ENCODE peak calls at places on chromosomes 6 and 20, in seven cellular contexts. One of them, this sample, is unnamed. For H3K27me3, the result is how much of the 10 kb centered on the place peaks cover.

GRCh38 chr6:82251942-82252341 is 4.4 kb upstream of the IBTK start:
- DNase-seq in PC-3: peak
- DNase-seq in SK-N-SH: peak
- DNase-seq in hepatocyte: peak
- DNase-seq in GM12878: no peak
- DNase-seq in neural progenitor cell: peak
- DNase-seq in gastrocnemius medialis: no peak
- DNase-seq in this sample: no peak

GRCh38 chr20:5821627-5822215 is 71.5 kb downstream of the SHLD1 start:
- DNase-seq in PC-3: no peak
- DNase-seq in SK-N-SH: no peak
- DNase-seq in hepatocyte: no peak
- DNase-seq in GM12878: no peak
- DNase-seq in neural progenitor cell: no peak
- DNase-seq in gastrocnemius medialis: no peak
- DNase-seq in this sample: no peak

GRCh38 chr6:151679081-151679480 is 128.4 kb upstream of the ESR1 start:
- DNase-seq in PC-3: peak
- DNase-seq in SK-N-SH: no peak
- DNase-seq in hepatocyte: no peak
- DNase-seq in GM12878: no peak
- DNase-seq in neural progenitor cell: no peak
- DNase-seq in gastrocnemius medialis: peak
- DNase-seq in this sample: no peak

GRCh38 chr20:1317545-1318255 is 11.2 kb downstream of the SDCBP2 start:
- DNase-seq in PC-3: no peak
- DNase-seq in SK-N-SH: no peak
- DNase-seq in hepatocyte: no peak
- DNase-seq in GM12878: no peak
- DNase-seq in neural progenitor cell: no peak
- DNase-seq in gastrocnemius medialis: no peak
- DNase-seq in this sample: no peak

GRCh38 chr6:132818404-132819359 is 4.3 kb downstream of the RPS12 start:
- DNase-seq in PC-3: no peak
- DNase-seq in SK-N-SH: no peak
- DNase-seq in hepatocyte: no peak
- DNase-seq in GM12878: no peak
- DNase-seq in neural progenitor cell: no peak
- DNase-seq in gastrocnemius medialis: peak
- DNase-seq in this sample: no peak

GRCh38 chr6:100472674-100473073 is 8.0 kb upstream of the SIM1 start:
- DNase-seq in PC-3: peak
- DNase-seq in SK-N-SH: no peak
- DNase-seq in hepatocyte: no peak
- DNase-seq in GM12878: peak
- DNase-seq in neural progenitor cell: no peak
- DNase-seq in gastrocnemius medialis: no peak
- DNase-seq in this sample: no peak

GRCh38 chr6:119620846-119621570 is 271.4 kb upstream of the MAN1A1 start:
- DNase-seq in PC-3: peak
- DNase-seq in SK-N-SH: no peak
- DNase-seq in hepatocyte: peak
- DNase-seq in GM12878: no peak
- DNase-seq in neural progenitor cell: no peak
- DNase-seq in gastrocnemius medialis: no peak
- DNase-seq in this sample: no peak

GRCh38 chr6:31896856-31897611 is 464 bp downstream of the EHMT2 start:
- DNase-seq in PC-3: no peak
- DNase-seq in SK-N-SH: peak
- DNase-seq in hepatocyte: peak
- DNase-seq in GM12878: no peak
- DNase-seq in neural progenitor cell: peak
- DNase-seq in gastrocnemius medialis: no peak
- DNase-seq in this sample: no peak

GRCh38 chr20:24785141-24785924 is 163.7 kb upstream of the CST7 start:
- DNase-seq in PC-3: peak
- DNase-seq in SK-N-SH: no peak
- DNase-seq in hepatocyte: no peak
- DNase-seq in GM12878: no peak
- DNase-seq in neural progenitor cell: no peak
- DNase-seq in gastrocnemius medialis: no peak
- DNase-seq in this sample: no peak

GRCh38 chr6:76043690-76044089 is 28.8 kb downstream of the IMPG1 start:
- DNase-seq in PC-3: no peak
- DNase-seq in SK-N-SH: no peak
- DNase-seq in hepatocyte: no peak
- DNase-seq in GM12878: no peak
- DNase-seq in neural progenitor cell: no peak
- DNase-seq in gastrocnemius medialis: no peak
- DNase-seq in this sample: no peak

GRCh38 chr20:51481311-51481997 is 61.1 kb downstream of the NFATC2 start:
- DNase-seq in PC-3: no peak
- DNase-seq in SK-N-SH: no peak
- DNase-seq in hepatocyte: no peak
- DNase-seq in GM12878: no peak
- DNase-seq in neural progenitor cell: no peak
- DNase-seq in gastrocnemius medialis: no peak
- DNase-seq in this sample: peak

GRCh38 chr20:8790442-8791074 is 278.3 kb upstream of the PLCB4 start:
- DNase-seq in PC-3: peak
- DNase-seq in SK-N-SH: peak
- DNase-seq in hepatocyte: peak
- DNase-seq in GM12878: no peak
- DNase-seq in neural progenitor cell: peak
- DNase-seq in gastrocnemius medialis: no peak
- DNase-seq in this sample: no peak

GRCh38 chr6:101544286-101544685 is 150.8 kb downstream of the GRIK2 start:
- DNase-seq in PC-3: peak
- DNase-seq in SK-N-SH: no peak
- DNase-seq in hepatocyte: no peak
- DNase-seq in GM12878: no peak
- DNase-seq in neural progenitor cell: no peak
- DNase-seq in gastrocnemius medialis: no peak
- DNase-seq in this sample: no peak

GRCh38 chr20:52056203-52057062 is 135.1 kb downstream of the ZFP64 start:
- DNase-seq in PC-3: peak
- DNase-seq in SK-N-SH: no peak
- DNase-seq in hepatocyte: no peak
- DNase-seq in GM12878: no peak
- DNase-seq in neural progenitor cell: no peak
- DNase-seq in gastrocnemius medialis: no peak
- DNase-seq in this sample: no peak

GRCh38 chr6:161273356-161273751 is 507 bp downstream of the AGPAT4 start:
- DNase-seq in PC-3: peak
- DNase-seq in SK-N-SH: peak
- DNase-seq in hepatocyte: peak
- DNase-seq in GM12878: no peak
- DNase-seq in neural progenitor cell: no peak
- DNase-seq in gastrocnemius medialis: no peak
- DNase-seq in this sample: peak

GRCh38 chr6:14029605-14030004 is 88.0 kb upstream of the CD83 start:
- DNase-seq in PC-3: no peak
- DNase-seq in SK-N-SH: no peak
- DNase-seq in hepatocyte: no peak
- DNase-seq in GM12878: no peak
- DNase-seq in neural progenitor cell: no peak
- DNase-seq in gastrocnemius medialis: no peak
- DNase-seq in this sample: no peak

GRCh38 chr20:2373098-2373497 is 7.6 kb upstream of the TGM6 start:
- DNase-seq in PC-3: no peak
- DNase-seq in SK-N-SH: no peak
- DNase-seq in hepatocyte: no peak
- DNase-seq in GM12878: no peak
- DNase-seq in neural progenitor cell: no peak
- DNase-seq in gastrocnemius medialis: no peak
- DNase-seq in this sample: no peak

GRCh38 chr20:4947817-4948559 is 53.3 kb downstream of the SLC23A2 start:
- DNase-seq in PC-3: no peak
- DNase-seq in SK-N-SH: no peak
- DNase-seq in hepatocyte: no peak
- DNase-seq in GM12878: no peak
- DNase-seq in neural progenitor cell: no peak
- DNase-seq in gastrocnemius medialis: no peak
- DNase-seq in this sample: no peak

GRCh38 chr6:123715243-123715863 is 78.6 kb upstream of the TRDN start:
- DNase-seq in PC-3: peak
- DNase-seq in SK-N-SH: peak
- DNase-seq in hepatocyte: peak
- DNase-seq in GM12878: no peak
- DNase-seq in neural progenitor cell: peak
- DNase-seq in gastrocnemius medialis: no peak
- DNase-seq in this sample: no peak

GRCh38 chr20:17854307-17854903 is 114.2 kb downstream of the SNX5 start:
- DNase-seq in PC-3: peak
- DNase-seq in SK-N-SH: peak
- DNase-seq in hepatocyte: peak
- DNase-seq in GM12878: no peak
- DNase-seq in neural progenitor cell: peak
- DNase-seq in gastrocnemius medialis: peak
- DNase-seq in this sample: no peak

GRCh38 chr20:46324960-46325703 is 16.8 kb upstream of the CDH22 start:
- DNase-seq in PC-3: peak
- DNase-seq in SK-N-SH: peak
- DNase-seq in hepatocyte: peak
- DNase-seq in GM12878: no peak
- DNase-seq in neural progenitor cell: peak
- DNase-seq in gastrocnemius medialis: no peak
- DNase-seq in this sample: no peak

DNA sequence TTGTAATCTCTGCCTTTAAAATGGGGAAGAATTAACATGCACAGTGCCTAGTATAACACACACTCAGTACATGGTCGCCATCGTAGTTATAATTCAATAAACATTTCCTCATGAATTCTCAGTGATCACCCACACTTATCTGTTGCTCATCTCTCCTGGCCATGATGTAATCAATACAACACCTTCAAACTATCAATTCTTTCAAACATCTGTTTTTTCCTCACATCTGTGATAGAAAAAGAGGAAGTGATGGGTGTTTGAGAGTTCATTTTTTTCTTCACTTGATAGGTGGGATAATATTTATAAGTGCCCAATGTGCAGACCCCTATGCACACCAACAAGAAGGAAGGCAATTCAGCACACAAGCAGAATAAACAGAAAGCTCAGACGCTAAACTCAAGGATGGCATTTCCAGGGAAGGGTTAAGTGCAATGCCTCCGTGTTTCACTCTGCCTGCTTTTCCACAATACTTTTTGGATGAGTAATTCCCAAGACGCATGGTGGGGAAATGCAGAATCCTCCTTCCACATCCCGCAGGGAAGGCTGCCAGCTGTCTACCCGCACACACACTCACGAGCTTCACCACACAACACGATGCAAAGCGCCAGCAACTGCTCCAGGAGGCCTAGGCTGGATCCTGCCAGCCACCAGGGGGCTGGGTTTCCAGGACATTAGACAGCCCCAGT is 100.3 kb downstream of the GMPR start:
- DNase-seq in PC-3: peak
- DNase-seq in SK-N-SH: peak
- DNase-seq in hepatocyte: peak
- DNase-seq in GM12878: no peak
- DNase-seq in neural progenitor cell: peak
- DNase-seq in gastrocnemius medialis: peak
- DNase-seq in this sample: no peak
- TF ChIP-seq CTCF in PC-3: peak
- TF ChIP-seq CTCF in SK-N-SH: peak
- TF ChIP-seq CTCF in hepatocyte: peak
- TF ChIP-seq CTCF in GM12878: peak
- TF ChIP-seq CTCF in neural progenitor cell: peak
- TF ChIP-seq CTCF in gastrocnemius medialis: peak
- TF ChIP-seq CTCF in this sample: peak

GRCh38 chr6:149934249-149935156 is 7.3 kb upstream of the ULBP2 start:
- DNase-seq in PC-3: peak
- DNase-seq in SK-N-SH: peak
- DNase-seq in hepatocyte: peak
- DNase-seq in GM12878: peak
- DNase-seq in neural progenitor cell: peak
- DNase-seq in gastrocnemius medialis: no peak
- DNase-seq in this sample: no peak

GRCh38 chr6:149931501-149931900 is 8.6 kb upstream of the RAET1G start:
- DNase-seq in PC-3: no peak
- DNase-seq in SK-N-SH: no peak
- DNase-seq in hepatocyte: no peak
- DNase-seq in GM12878: no peak
- DNase-seq in neural progenitor cell: no peak
- DNase-seq in gastrocnemius medialis: no peak
- DNase-seq in this sample: no peak

GRCh38 chr6:149935246-149935645 is 6.6 kb upstream of the ULBP2 start:
- DNase-seq in PC-3: peak
- DNase-seq in SK-N-SH: no peak
- DNase-seq in hepatocyte: no peak
- DNase-seq in GM12878: no peak
- DNase-seq in neural progenitor cell: no peak
- DNase-seq in gastrocnemius medialis: no peak
- DNase-seq in this sample: no peak

GRCh38 chr6:149933461-149933860 is 8.4 kb upstream of the ULBP2 start:
- DNase-seq in PC-3: no peak
- DNase-seq in SK-N-SH: no peak
- DNase-seq in hepatocyte: no peak
- DNase-seq in GM12878: no peak
- DNase-seq in neural progenitor cell: no peak
- DNase-seq in gastrocnemius medialis: no peak
- DNase-seq in this sample: no peak

DNA sequence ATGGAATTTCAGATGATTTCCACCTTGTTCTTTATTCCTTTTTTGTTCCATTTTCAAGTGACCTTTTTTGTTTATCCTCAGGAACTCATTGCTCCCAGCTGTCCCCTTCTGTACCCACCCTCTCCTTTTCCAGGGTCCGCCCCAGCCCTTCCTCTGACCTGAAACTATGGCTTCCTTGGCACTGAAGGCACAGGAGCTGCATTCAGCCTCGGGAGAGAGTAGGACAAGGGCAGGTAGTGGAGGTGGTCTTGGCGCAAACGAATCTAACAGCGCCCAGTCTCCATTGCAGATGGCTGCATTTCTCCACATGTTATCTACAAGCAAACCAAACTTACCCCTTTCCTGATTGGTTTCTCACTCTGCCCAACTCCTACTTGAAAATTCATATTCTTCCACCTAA is 8.8 kb upstream of the ULBP2 start:
- DNase-seq in PC-3: no peak
- DNase-seq in SK-N-SH: no peak
- DNase-seq in hepatocyte: no peak
- DNase-seq in GM12878: no peak
- DNase-seq in neural progenitor cell: no peak
- DNase-seq in gastrocnemius medialis: no peak
- DNase-seq in this sample: no peak
- H3K27me3 ChIP-seq in PC-3: under half
- H3K27me3 ChIP-seq in SK-N-SH: under half
- H3K27me3 ChIP-seq in hepatocyte: half or more
- H3K27me3 ChIP-seq in GM12878: under half
- H3K27me3 ChIP-seq in neural progenitor cell: half or more
- H3K27me3 ChIP-seq in gastrocnemius medialis: half or more
- H3K27me3 ChIP-seq in this sample: under half

GRCh38 chr6:34757687-34758274 is 476 bp downstream of the SNRPC start:
- DNase-seq in PC-3: no peak
- DNase-seq in SK-N-SH: no peak
- DNase-seq in hepatocyte: no peak
- DNase-seq in GM12878: no peak
- DNase-seq in neural progenitor cell: no peak
- DNase-seq in gastrocnemius medialis: no peak
- DNase-seq in this sample: no peak
- H3K4me3 ChIP-seq in PC-3: peak
- H3K4me3 ChIP-seq in SK-N-SH: peak
- H3K4me3 ChIP-seq in hepatocyte: peak
- H3K4me3 ChIP-seq in GM12878: peak
- H3K4me3 ChIP-seq in neural progenitor cell: peak
- H3K4me3 ChIP-seq in gastrocnemius medialis: peak
- H3K4me3 ChIP-seq in this sample: peak

GRCh38 chr20:43442310-43442880 is 15.3 kb upstream of the SRSF6 start:
- DNase-seq in PC-3: peak
- DNase-seq in SK-N-SH: no peak
- DNase-seq in hepatocyte: peak
- DNase-seq in GM12878: no peak
- DNase-seq in neural progenitor cell: no peak
- DNase-seq in gastrocnemius medialis: no peak
- DNase-seq in this sample: no peak
- TF ChIP-seq CTCF in PC-3: no peak
- TF ChIP-seq CTCF in SK-N-SH: peak
- TF ChIP-seq CTCF in hepatocyte: no peak
- TF ChIP-seq CTCF in GM12878: no peak
- TF ChIP-seq CTCF in neural progenitor cell: peak
- TF ChIP-seq CTCF in gastrocnemius medialis: no peak
- TF ChIP-seq CTCF in this sample: no peak